ENCODE peak calls at places on chromosomes 5 and 9, in seven cellular contexts. U, S, J, E, D, Z and L are unnamed samples.
A peak's percentile ranks its signal among the peaks of the same experiment; 100 is the strongest.

GRCh38 chr5:75828029-75828428 is 110.8 kb upstream of the POC5 start:
- DNase-seq in J (no peak), D (no peak), S (no peak), U (no peak), Z (no peak), E (no peak), L (no peak)

GRCh38 chr5:32942225-32942989 is 231.3 kb downstream of the NPR3 start:
- DNase-seq in S (no peak), J (no peak), Z (no peak), U (no peak), E (peak; percentile 36), D (no peak), L (no peak)

GRCh38 chr5:149448831-149449714 is 70.0 kb upstream of the IL17B start:
- DNase-seq in S (no peak), E (no peak), J (no peak), U (no peak), Z (no peak), D (peak; percentile 5), L (no peak)

GRCh38 chr5:108749130-108749861 is 1.6 kb downstream of the FER start:
- DNase-seq in J (no peak), S (no peak), E (no peak), D (no peak), Z (peak; percentile 92), U (peak; percentile 95), L (no peak)

GRCh38 chr5:109038209-109038840 is 290.6 kb downstream of the FER start:
- DNase-seq in Z (no peak), D (no peak), U (no peak), S (no peak), E (no peak), J (no peak), L (no peak)

GRCh38 chr5:146034127-146034526 is 71.2 kb downstream of the PLAC8L1 start:
- DNase-seq in E (no peak), S (no peak), U (no peak), Z (no peak), D (no peak), J (no peak), L (no peak)

GRCh38 chr5:119578937-119579336 is 50.4 kb upstream of the FAM170A start:
- DNase-seq in Z (no peak), U (no peak), E (peak; percentile 28), S (no peak), J (no peak), D (peak; percentile 2), L (no peak)

GRCh38 chr5:171619744-171620143 is 165.9 kb upstream of the SMIM23 start:
- DNase-seq in D (no peak), J (no peak), Z (no peak), E (no peak), U (peak; percentile 52), S (no peak), L (no peak)

GRCh38 chr5:154948313-154948712 is 7.4 kb downstream of the MRPL22 start:
- DNase-seq in U (no peak), J (no peak), Z (no peak), E (no peak), D (no peak), S (no peak), L (no peak)

GRCh38 chr5:16067415-16067814 is 112.2 kb downstream of the MARCHF11 start:
- DNase-seq in U (no peak), J (no peak), E (no peak), D (no peak), Z (no peak), S (no peak), L (no peak)

GRCh38 chr5:57327934-57328333 is 154.1 kb downstream of the GPBP1 start:
- DNase-seq in D (no peak), U (no peak), J (no peak), S (no peak), E (no peak), Z (no peak), L (no peak)

GRCh38 chr5:17398439-17398838 is 99.6 kb upstream of the TAF11L2 start:
- DNase-seq in E (no peak), U (no peak), S (no peak), Z (no peak), D (no peak), J (no peak), L (no peak)

GRCh38 chr5:172733179-172733973 is 37.6 kb downstream of the DUSP1 start:
- DNase-seq in U (peak; percentile 97), E (no peak), Z (no peak), J (no peak), D (no peak), S (no peak), L (peak; percentile 92)

GRCh38 chr5:35046754-35047153 is 995 bp downstream of the AGXT2 start:
- DNase-seq in Z (no peak), D (no peak), S (no peak), U (no peak), E (no peak), J (no peak), L (no peak)

GRCh38 chr5:114055810-114056476 is 305.9 kb upstream of the KCNN2 start:
- DNase-seq in U (no peak), J (no peak), E (no peak), Z (no peak), S (peak; percentile 20), D (no peak), L (peak; percentile 75)

GRCh38 chr5:53478411-53479044 is 1.9 kb upstream of the FST start:
- DNase-seq in U (peak; percentile 87), J (peak; percentile 22), D (peak; percentile 16), E (no peak), S (no peak), Z (no peak), L (peak; percentile 73)

GRCh38 chr9:124205686-124206352 is 51.9 kb upstream of the NEK6 start:
- DNase-seq in Z (no peak), E (no peak), D (no peak), S (no peak), U (no peak), J (peak; percentile 58), L (no peak)

GRCh38 chr5:111383288-111383970 is 128.9 kb downstream of the STARD4 start:
- DNase-seq in J (no peak), S (no peak), U (no peak), Z (no peak), E (no peak), D (no peak), L (no peak)

GRCh38 chr5:34524123-34524522 is 132.0 kb upstream of the RAI14 start:
- DNase-seq in E (no peak), J (no peak), D (no peak), S (no peak), U (no peak), Z (no peak), L (no peak)

GRCh38 chr9:78973906-78974305 is 597.9 kb upstream of the TLE4 start:
- DNase-seq in S (no peak), J (no peak), E (no peak), Z (no peak), D (peak; percentile 35), U (no peak), L (no peak)

GRCh38 chr9:136228107-136228875 is 17.3 kb downstream of the QSOX2 start:
- DNase-seq in S (no peak), E (no peak), Z (no peak), U (no peak), J (no peak), D (no peak), L (peak; percentile 30)

GRCh38 chr9:37438359-37438758 is 15.9 kb downstream of the GRHPR start:
- DNase-seq in U (peak; percentile 57), J (no peak), S (no peak), Z (no peak), D (no peak), E (no peak), L (no peak)

GRCh38 chr5:123610665-123611406 is 98.9 kb downstream of the CSNK1G3 start:
- DNase-seq in S (no peak), J (no peak), U (no peak), Z (no peak), D (peak; percentile 5), E (peak; percentile 27), L (no peak)

GRCh38 chr5:5467737-5468136 is 45.3 kb downstream of the ICE1 start:
- DNase-seq in Z (no peak), J (no peak), E (no peak), D (no peak), S (no peak), U (no peak), L (no peak)

GRCh38 chr5:115806986-115807653 is 9.3 kb downstream of the CDO1 start:
- DNase-seq in J (no peak), Z (no peak), U (no peak), D (no peak), E (no peak), S (no peak), L (no peak)

GRCh38 chr5:145825751-145826180 is 9.4 kb downstream of the PRELID2 start:
- DNase-seq in Z (no peak), U (no peak), D (no peak), J (no peak), E (peak; percentile 16), S (no peak), L (no peak)

GRCh38 chr9:117081641-117082317 is 333.1 kb downstream of the ASTN2 start:
- DNase-seq in D (no peak), U (no peak), S (no peak), J (no peak), Z (no peak), E (no peak), L (no peak)

GRCh38 chr9:33273266-33273971 is 8.6 kb downstream of the CHMP5 start:
- DNase-seq in S (no peak), J (no peak), Z (no peak), E (no peak), U (no peak), D (no peak), L (no peak)

GRCh38 chr5:27652505-27652904 is 614.1 kb upstream of the CDH9 start:
- DNase-seq in D (no peak), S (no peak), E (peak; percentile 8), U (no peak), J (no peak), Z (no peak), L (no peak)

GRCh38 chr5:39995990-39996389 is 571.2 kb upstream of the DAB2 start:
- DNase-seq in D (no peak), E (no peak), J (no peak), S (no peak), Z (no peak), U (no peak), L (no peak)

GRCh38 chr5:167233507-167233906 is 1057.9 kb upstream of the WWC1 start:
- DNase-seq in E (no peak), J (no peak), Z (no peak), S (no peak), U (no peak), D (no peak), L (no peak)

GRCh38 chr5:165457854-165458481 is 1952.5 kb downstream of the MAT2B start:
- DNase-seq in Z (no peak), S (no peak), J (no peak), E (peak; percentile 20), D (no peak), U (no peak), L (no peak)

GRCh38 chr5:80959138-80959537 is 1.0 kb upstream of the RASGRF2 start:
- DNase-seq in J (no peak), S (no peak), U (no peak), E (no peak), Z (no peak), D (no peak), L (no peak)

GRCh38 chr5:109690456-109691247 is 925 bp downstream of the MAN2A1 start:
- DNase-seq in S (peak; percentile 74), J (no peak), E (no peak), U (peak; percentile 95), Z (peak; percentile 89), D (no peak), L (peak; percentile 86)

GRCh38 chr9:2163231-2163885 is 148.2 kb downstream of the SMARCA2 start:
- DNase-seq in J (no peak), U (no peak), D (no peak), E (no peak), Z (no peak), S (no peak), L (no peak)

GRCh38 chr5:56126487-56127179 is 106.5 kb downstream of the ANKRD55 start:
- DNase-seq in Z (no peak), E (no peak), U (no peak), D (no peak), S (no peak), J (no peak), L (no peak)

GRCh38 chr5:171863928-171864327 is 78.3 kb downstream of the SMIM23 start:
- DNase-seq in E (no peak), J (no peak), S (no peak), D (no peak), Z (no peak), U (no peak), L (no peak)

GRCh38 chr9:68970150-68970549 is 43.8 kb downstream of the PRKACG start:
- DNase-seq in U (no peak), E (no peak), J (peak; percentile 10), Z (no peak), D (peak; percentile 45), S (no peak), L (no peak)